ENCODE peak calls at places on chromosomes 1 and 21, in eight cellular contexts. Z is GM23338; C is naive thymus-derived CD4-positive, alpha-beta T cell; H is tibial artery; E is effector memory CD4-positive, alpha-beta T cell; Q is body of pancreas; I is neural progenitor cell; J is CD4-positive, CD25-positive, alpha-beta regulatory T cell. D is an unnamed sample. For H3K4me1, the result is how much of the 10 kb centered on the place peaks cover.

GRCh38 chr1:25232866-25233784 is 823 bp upstream of the SYF2 start:
- DNase-seq in Z (peak), C (peak), H (peak), E (peak), Q (peak), I (peak), J (peak), D (peak)

GRCh38 chr21:25361097-25361496 is 246.2 kb downstream of the MRPL39 start:
- DNase-seq in Z (no peak), C (no peak), H (no peak), E (no peak), Q (no peak), I (no peak), J (no peak), D (no peak)

GRCh38 chr1:45617618-45618017 is 6.2 kb downstream of the CCDC17 start:
- DNase-seq in Z (no peak), C (no peak), H (no peak), E (no peak), Q (no peak), I (no peak), J (no peak), D (no peak)

GRCh38 chr1:180231506-180232420 is 1.7 kb downstream of the LHX4 start:
- DNase-seq in Z (peak), C (no peak), H (no peak), E (no peak), Q (no peak), I (peak), J (no peak), D (no peak)

GRCh38 chr21:43835861-43836260 is 29.2 kb upstream of the AGPAT3 start:
- DNase-seq in Z (no peak), C (no peak), H (no peak), E (no peak), Q (no peak), I (no peak), J (no peak), D (no peak)

GRCh38 chr1:52659851-52660596 is 27.1 kb downstream of the SHISAL2A start:
- DNase-seq in Z (peak), C (no peak), H (no peak), E (no peak), Q (no peak), I (peak), J (no peak), D (no peak)

GRCh38 chr1:241592273-241592958 is 47.8 kb downstream of the CHML start:
- DNase-seq in Z (no peak), C (no peak), H (no peak), E (no peak), Q (no peak), I (no peak), J (no peak), D (no peak)

GRCh38 chr1:36155560-36156328 is at the start of gene MAP7D1:
- DNase-seq in Z (peak), C (peak), H (peak), E (peak), Q (peak), I (peak), J (peak), D (peak)

GRCh38 chr1:42915456-42915855 is 43.2 kb downstream of the SLC2A1 start:
- DNase-seq in Z (no peak), C (no peak), H (no peak), E (no peak), Q (no peak), I (no peak), J (no peak), D (no peak)

GRCh38 chr1:215257280-215257679 is 174.7 kb downstream of the KCNK2 start:
- DNase-seq in Z (no peak), C (no peak), H (no peak), E (no peak), Q (no peak), I (no peak), J (no peak), D (no peak)

GRCh38 chr1:51214615-51215131 is 21.4 kb upstream of the RNF11 start:
- DNase-seq in Z (no peak), C (no peak), H (no peak), E (no peak), Q (no peak), I (no peak), J (no peak), D (no peak)

GRCh38 chr1:59696421-59697115 is 118.2 kb upstream of the HOOK1 start:
- DNase-seq in Z (no peak), C (no peak), H (no peak), E (no peak), Q (no peak), I (no peak), J (no peak), D (no peak)

GRCh38 chr1:211017066-211017691 is 116.8 kb downstream of the KCNH1 start:
- DNase-seq in Z (no peak), C (no peak), H (no peak), E (no peak), Q (no peak), I (no peak), J (no peak), D (no peak)

GRCh38 chr1:103997631-103998030 is 247.9 kb downstream of the AMY1C start:
- DNase-seq in Z (no peak), C (no peak), H (no peak), E (no peak), Q (no peak), I (no peak), J (no peak), D (no peak)

GRCh38 chr21:34235514-34235913 is 128.3 kb upstream of the KCNE2 start:
- DNase-seq in Z (no peak), C (no peak), H (no peak), E (no peak), Q (no peak), I (peak), J (no peak), D (no peak)

GRCh38 chr1:230542054-230542453 is 100.2 kb upstream of the COG2 start:
- DNase-seq in Z (no peak), C (no peak), H (no peak), E (no peak), Q (no peak), I (no peak), J (no peak), D (no peak)
- H3K4me1 ChIP-seq in Z (under half), C (under half), H (under half), E (under half), Q (under half), I (under half), J (under half), D (under half)

GRCh38 chr1:4017636-4018365 is 117.7 kb upstream of the C1orf174 start:
- DNase-seq in Z (no peak), C (no peak), H (no peak), E (no peak), Q (no peak), I (no peak), J (no peak), D (no peak)
- H3K4me1 ChIP-seq in Z (under half), C (under half), H (under half), E (under half), Q (under half), I (under half), J (under half), D (under half)

GRCh38 chr21:41819236-41819855 is 52.5 kb upstream of the RIPK4 start:
- DNase-seq in Z (no peak), C (no peak), H (no peak), E (no peak), Q (no peak), I (no peak), J (no peak), D (no peak)
- H3K4me1 ChIP-seq in Z (under half), C (under half), H (under half), E (under half), Q (under half), I (under half), J (under half), D (under half)

DNA sequence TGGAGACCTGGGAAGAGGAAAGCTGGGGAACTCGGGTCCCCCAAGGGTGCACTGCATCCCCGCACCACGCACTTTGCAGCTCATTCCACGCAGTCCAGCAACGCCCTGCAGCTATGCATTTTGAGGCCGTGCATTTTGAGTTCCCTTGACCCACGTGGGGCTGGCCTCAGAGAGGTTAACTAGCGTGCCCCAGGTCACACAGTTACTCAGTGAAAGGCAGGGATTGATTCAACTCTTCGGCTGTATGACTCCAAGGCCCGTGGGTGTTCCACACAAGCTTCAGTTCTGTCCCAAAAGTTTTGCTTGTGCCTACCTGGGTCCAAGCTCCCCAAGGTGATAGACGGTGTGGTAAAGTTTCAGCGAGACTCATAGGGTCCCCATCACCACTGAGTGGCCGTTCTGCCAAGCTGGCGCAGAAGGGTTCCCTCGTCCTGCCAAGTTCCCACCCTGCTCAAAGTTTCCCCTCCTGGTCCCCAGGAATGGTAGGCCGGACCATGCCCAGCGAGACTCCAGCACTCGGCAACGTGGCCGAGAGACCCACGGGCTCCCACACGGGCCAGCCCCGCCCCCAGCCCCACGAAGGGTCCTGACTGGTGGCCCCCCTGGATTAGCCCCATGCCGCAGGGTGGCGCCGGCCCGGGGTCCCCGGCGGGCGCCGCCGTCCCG is 611 bp downstream of the HSPG2 start:
- DNase-seq in Z (no peak), C (peak), H (no peak), E (no peak), Q (no peak), I (peak), J (peak), D (no peak)
- H3K4me1 ChIP-seq in Z (under half), C (under half), H (half or more), E (under half), Q (half or more), I (half or more), J (under half), D (under half)

DNA sequence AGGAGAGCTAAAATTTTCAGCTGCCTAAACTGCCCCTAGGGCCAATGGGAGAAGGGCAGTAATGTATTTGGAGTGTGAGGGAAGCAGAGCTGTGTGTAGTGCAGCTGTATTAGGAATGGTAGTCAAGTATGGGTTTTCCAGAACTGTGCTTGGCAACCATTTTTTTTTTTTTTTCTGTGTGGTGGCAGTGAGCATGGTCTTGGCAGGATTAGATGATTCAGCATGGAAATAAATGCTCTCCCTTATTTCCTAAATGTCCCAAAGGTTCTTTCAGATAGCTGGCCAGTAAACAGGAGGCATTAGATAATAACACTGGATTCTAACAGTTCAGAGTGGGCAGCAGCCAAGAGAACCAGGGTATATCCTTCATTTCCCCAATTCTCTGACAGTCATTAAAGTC is 81.7 kb downstream of the NDUFS5 start:
- DNase-seq in Z (no peak), C (no peak), H (no peak), E (no peak), Q (no peak), I (no peak), J (no peak), D (no peak)
- H3K4me1 ChIP-seq in Z (half or more), C (under half), H (under half), E (under half), Q (under half), I (under half), J (under half), D (under half)

GRCh38 chr1:6446665-6447015 is 19.3 kb downstream of the TNFRSF25 start:
- DNase-seq in Z (no peak), C (no peak), H (no peak), E (no peak), Q (no peak), I (no peak), J (no peak), D (no peak)

GRCh38 chr1:6443339-6444115 is 19.0 kb downstream of the ESPN start:
- DNase-seq in Z (no peak), C (no peak), H (no peak), E (no peak), Q (no peak), I (no peak), J (no peak), D (no peak)

GRCh38 chr1:6447016-6447817 is 18.8 kb downstream of the TNFRSF25 start:
- DNase-seq in Z (peak), C (no peak), H (no peak), E (no peak), Q (no peak), I (peak), J (no peak), D (no peak)

GRCh38 chr1:6444377-6444776 is 19.8 kb downstream of the ESPN start:
- DNase-seq in Z (no peak), C (no peak), H (no peak), E (no peak), Q (no peak), I (no peak), J (no peak), D (no peak)

DNA sequence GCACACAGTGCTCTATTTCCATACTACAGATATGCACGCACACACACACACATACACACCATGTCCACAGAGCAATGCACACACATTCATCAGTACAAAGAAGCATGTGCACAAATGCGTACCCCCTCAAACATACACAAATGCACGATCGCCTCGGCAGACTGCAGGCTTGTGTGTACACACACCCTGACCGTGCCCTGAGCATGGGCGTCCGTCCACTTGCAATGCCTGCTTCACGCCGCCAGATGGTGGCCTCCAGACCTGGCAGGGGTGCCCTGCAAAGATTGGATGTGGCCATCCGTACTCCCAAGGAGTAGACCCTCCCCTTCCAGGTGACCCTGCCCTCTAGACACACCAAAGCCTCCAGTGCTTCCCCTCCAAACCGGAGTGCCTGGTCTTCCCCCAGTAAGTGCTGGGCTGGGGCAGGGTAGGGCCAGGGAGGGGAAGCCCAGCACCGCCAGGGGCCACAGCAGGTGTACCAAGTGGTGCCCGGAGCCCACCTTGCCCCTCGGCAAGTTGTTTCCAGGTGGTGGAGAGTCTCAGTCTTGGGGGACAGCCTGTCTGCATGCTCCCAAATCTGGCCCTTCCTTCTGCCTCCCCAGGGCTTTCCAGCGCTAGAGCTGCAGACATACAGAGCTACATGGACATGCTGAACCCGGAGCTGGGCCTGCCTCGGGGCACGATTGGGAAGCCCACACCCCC is 20.6 kb downstream of the ESPN start:
- DNase-seq in Z (peak), C (no peak), H (no peak), E (no peak), Q (peak), I (peak), J (peak), D (peak)
- H3K4me1 ChIP-seq in Z (under half), C (under half), H (under half), E (under half), Q (under half), I (under half), J (under half), D (under half)